ENCODE peak calls at places on chromosomes 12 and 14, in four cellular contexts. One of them, this sample, is unnamed.

GRCh38 chr12:78519422-78519821 is 345.2 kb upstream of the SYT1 start:
- DNase-seq in GM12891: no peak
- DNase-seq in GM12878: no peak
- DNase-seq in HepG2: no peak
- DNase-seq in this sample: no peak

GRCh38 chr14:105745433-105746123 is 219.2 kb downstream of the TMEM121 start:
- DNase-seq in GM12891: no peak
- DNase-seq in GM12878: no peak
- DNase-seq in HepG2: no peak
- DNase-seq in this sample: no peak

GRCh38 chr12:59087077-59087673 is 166.9 kb upstream of the LRIG3 start:
- DNase-seq in HepG2: no peak
- DNase-seq in GM12891: no peak
- DNase-seq in GM12878: no peak
- DNase-seq in this sample: no peak

GRCh38 chr14:81313775-81314429 is 86.2 kb downstream of the STON2 start:
- DNase-seq in HepG2: no peak
- DNase-seq in GM12891: no peak
- DNase-seq in GM12878: no peak
- DNase-seq in this sample: no peak

GRCh38 chr12:124037341-124037740 is 64.3 kb downstream of the ZNF664 start:
- DNase-seq in GM12878: no peak
- DNase-seq in HepG2: no peak
- DNase-seq in GM12891: no peak
- DNase-seq in this sample: no peak

GRCh38 chr14:37036669-37037341 is 135.6 kb downstream of the SLC25A21 start:
- DNase-seq in GM12878: no peak
- DNase-seq in GM12891: no peak
- DNase-seq in HepG2: peak; percentile 33
- DNase-seq in this sample: no peak

GRCh38 chr14:67934087-67934486 is 114.5 kb downstream of the RAD51B start:
- DNase-seq in GM12878: peak; percentile 42
- DNase-seq in GM12891: peak; percentile 25
- DNase-seq in HepG2: peak; percentile 62
- DNase-seq in this sample: peak; percentile 13

GRCh38 chr12:104750061-104750460 is 208.0 kb downstream of the SLC41A2 start:
- DNase-seq in GM12878: no peak
- DNase-seq in GM12891: peak; percentile 44
- DNase-seq in HepG2: no peak
- DNase-seq in this sample: no peak

GRCh38 chr14:65229431-65230286 is 127.3 kb upstream of the MAX start:
- DNase-seq in GM12878: no peak
- DNase-seq in HepG2: peak; percentile 72
- DNase-seq in GM12891: peak; percentile 25
- DNase-seq in this sample: peak; percentile 26

GRCh38 chr12:40336573-40337199 is 111.9 kb downstream of the LRRK2 start:
- DNase-seq in HepG2: peak; percentile 2
- DNase-seq in GM12878: no peak
- DNase-seq in GM12891: peak; percentile 3
- DNase-seq in this sample: no peak

GRCh38 chr14:50740858-50741257 is 72.8 kb upstream of the SAV1 start:
- DNase-seq in HepG2: no peak
- DNase-seq in GM12891: no peak
- DNase-seq in GM12878: no peak
- DNase-seq in this sample: no peak

GRCh38 chr12:121802843-121803698 is 738 bp upstream of the SETD1B start:
- DNase-seq in GM12878: peak; percentile 88
- DNase-seq in HepG2: peak; percentile 93
- DNase-seq in GM12891: peak; percentile 77
- DNase-seq in this sample: peak; percentile 77

GRCh38 chr14:71932229-71932951 is at the start of gene RGS6:
- DNase-seq in GM12891: peak; percentile 53
- DNase-seq in GM12878: no peak
- DNase-seq in HepG2: peak; percentile 1
- DNase-seq in this sample: peak; percentile 52

GRCh38 chr12:6883683-6884082 is 10.6 kb upstream of the SPSB2 start:
- DNase-seq in GM12891: no peak
- DNase-seq in HepG2: no peak
- DNase-seq in GM12878: no peak
- DNase-seq in this sample: no peak

GRCh38 chr14:94680498-94681288 is 68.5 kb downstream of the SERPINA3 start:
- DNase-seq in HepG2: peak; percentile 84
- DNase-seq in GM12891: no peak
- DNase-seq in GM12878: no peak
- DNase-seq in this sample: no peak

GRCh38 chr12:67355428-67356385 is 86.5 kb downstream of the CAND1 start:
- DNase-seq in GM12878: peak; percentile 16
- DNase-seq in GM12891: no peak
- DNase-seq in HepG2: peak; percentile 42
- DNase-seq in this sample: no peak

GRCh38 chr12:8032242-8033152 is at the start of gene FOXJ2:
- DNase-seq in GM12891: peak; percentile 68
- DNase-seq in HepG2: peak; percentile 11
- DNase-seq in GM12878: no peak
- DNase-seq in this sample: peak; percentile 74
- TF ChIP-seq POLR2AphosphoS5 in GM12891: no peak
- TF ChIP-seq POLR2AphosphoS5 in HepG2: peak; percentile 32
- TF ChIP-seq POLR2AphosphoS5 in GM12878: no peak
- TF ChIP-seq POLR2AphosphoS5 in this sample: no peak

DNA sequence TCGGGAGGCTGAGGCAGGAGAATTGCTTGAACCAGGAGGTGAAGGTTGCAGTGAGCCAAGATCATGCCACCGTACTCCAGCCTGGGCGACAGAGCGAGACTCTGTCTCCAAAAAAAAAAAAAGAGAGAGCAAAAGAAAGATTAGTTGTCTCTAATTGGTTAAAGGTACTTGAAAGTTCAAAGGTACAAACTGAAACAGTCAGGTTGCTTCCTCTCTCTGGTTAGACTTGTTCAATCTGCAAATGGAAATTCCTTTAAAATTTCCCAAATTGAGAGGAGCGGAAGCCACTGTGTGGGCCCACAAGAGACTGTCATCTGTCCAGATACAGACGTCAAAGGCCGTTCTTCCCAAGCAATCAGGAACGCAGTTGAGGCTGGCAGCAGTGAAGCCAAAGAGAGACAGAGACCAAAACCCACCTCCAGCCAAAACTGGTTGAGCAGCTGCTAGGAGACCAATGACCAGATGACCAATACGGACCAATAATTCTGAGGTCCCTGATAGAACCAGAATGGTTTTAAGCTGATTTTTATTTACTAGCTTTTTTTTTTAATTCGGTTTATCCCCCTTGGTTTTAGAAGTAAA is 63.6 kb downstream of the GCH1 start:
- DNase-seq in GM12891: no peak
- DNase-seq in GM12878: no peak
- DNase-seq in HepG2: no peak
- DNase-seq in this sample: no peak
- TF ChIP-seq POLR2A in GM12891: no peak
- TF ChIP-seq POLR2A in GM12878: no peak
- TF ChIP-seq POLR2A in HepG2: no peak
- TF ChIP-seq POLR2A in this sample: no peak

DNA sequence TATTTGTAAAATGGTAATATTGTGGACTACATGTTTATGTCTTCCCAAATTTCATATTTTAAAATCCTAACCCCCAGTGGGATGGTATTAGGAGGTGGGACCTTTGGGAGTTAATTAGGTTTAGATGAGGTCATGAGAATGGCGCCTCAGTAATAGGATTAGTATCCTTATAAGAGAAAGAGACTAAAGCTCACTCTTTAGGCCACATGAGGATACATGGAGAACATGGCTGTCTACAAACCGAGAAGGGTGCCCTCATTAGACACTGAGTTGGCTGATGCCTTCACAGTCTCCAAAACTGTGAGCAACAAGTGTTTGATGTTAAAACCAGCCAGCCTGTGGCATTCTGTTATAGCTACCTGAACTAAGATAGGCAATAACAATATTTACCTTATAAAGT is 58.3 kb upstream of the OTOGL start:
- DNase-seq in GM12891: no peak
- DNase-seq in GM12878: no peak
- DNase-seq in HepG2: no peak
- DNase-seq in this sample: no peak
- TF ChIP-seq TAF1 in GM12891: no peak
- TF ChIP-seq TAF1 in GM12878: no peak
- TF ChIP-seq TAF1 in HepG2: no peak
- TF ChIP-seq TAF1 in this sample: no peak

DNA sequence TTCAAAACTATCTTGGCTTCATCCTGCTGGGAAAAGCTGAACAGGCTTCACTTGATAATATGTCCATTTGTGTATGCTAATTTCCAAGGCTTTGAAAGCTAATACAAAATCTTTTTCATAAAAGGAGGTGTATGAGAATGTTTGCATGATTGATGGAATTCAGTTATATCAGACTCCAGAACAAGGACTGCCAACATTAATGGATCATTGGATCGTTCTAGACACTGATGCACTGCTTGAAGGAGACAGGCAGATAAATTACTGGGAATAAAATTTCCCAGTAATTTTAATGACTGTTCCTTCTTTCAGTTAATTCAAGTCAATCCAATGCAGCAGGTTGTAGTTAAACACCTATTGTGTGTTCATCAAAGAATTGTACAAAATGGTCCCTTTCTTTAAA is 466 bp downstream of the GPRC5D start:
- DNase-seq in GM12891: no peak
- DNase-seq in HepG2: no peak
- DNase-seq in GM12878: no peak
- DNase-seq in this sample: no peak
- TF ChIP-seq POLR2AphosphoS5 in GM12891: no peak
- TF ChIP-seq POLR2AphosphoS5 in HepG2: no peak
- TF ChIP-seq POLR2AphosphoS5 in GM12878: no peak
- TF ChIP-seq POLR2AphosphoS5 in this sample: no peak

DNA sequence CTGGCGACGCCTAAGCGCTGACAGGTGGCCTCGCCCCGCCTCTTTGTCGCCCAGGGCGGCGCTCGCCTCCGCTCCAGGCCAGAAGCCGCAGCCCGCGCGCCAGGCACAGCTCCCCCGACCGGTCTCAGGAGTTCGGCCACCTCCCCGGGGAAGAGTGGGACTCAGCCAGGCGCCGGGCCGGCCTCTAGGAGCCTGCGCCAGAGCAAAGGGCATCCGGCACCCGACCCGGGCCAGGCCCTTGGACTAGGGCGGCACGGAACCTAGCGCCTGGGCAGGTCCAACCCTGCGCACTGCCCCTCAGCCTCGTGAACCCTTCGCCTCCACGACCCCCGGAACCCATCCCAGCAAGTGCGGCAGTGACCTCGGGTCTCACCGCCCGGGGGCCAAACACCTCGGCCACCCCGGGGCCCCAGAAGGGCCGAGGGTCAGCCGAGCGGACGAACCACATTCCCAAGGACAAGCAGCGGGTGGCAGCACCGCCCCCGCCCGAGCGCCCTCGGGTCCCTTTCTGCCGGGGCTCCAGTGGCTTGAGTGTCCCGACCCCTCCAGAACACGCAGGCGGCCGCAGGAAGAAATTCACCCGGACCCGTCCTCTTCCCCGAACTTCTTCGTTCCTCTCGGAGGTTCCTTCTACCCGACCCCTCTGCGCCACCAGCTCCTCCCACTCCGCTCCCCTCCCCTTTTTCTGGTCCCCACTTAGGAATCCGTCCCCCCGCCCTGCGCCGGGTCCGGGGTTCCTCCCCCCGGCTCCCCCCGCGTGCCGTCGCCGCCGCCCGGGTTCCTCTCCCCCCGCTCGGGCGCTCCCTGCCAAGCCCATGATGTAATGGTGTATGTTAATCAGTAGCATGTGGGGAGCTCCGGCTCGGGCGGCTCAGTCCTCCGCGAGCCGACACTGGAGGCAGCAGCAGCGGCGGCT is 1.4 kb upstream of the SAMD4A start:
- DNase-seq in GM12891: peak; percentile 68
- DNase-seq in GM12878: no peak
- DNase-seq in HepG2: peak; percentile 83
- DNase-seq in this sample: peak; percentile 61
- TF ChIP-seq POLR2A in GM12891: no peak
- TF ChIP-seq POLR2A in GM12878: peak; percentile 76
- TF ChIP-seq POLR2A in HepG2: peak; percentile 87
- TF ChIP-seq POLR2A in this sample: peak; percentile 36